ENCODE peak calls at places on chromosomes 12 and 14, in six cellular contexts. One of them, this sample, is unnamed.

GRCh38 chr12:68831272-68831671 is 23.3 kb downstream of the MDM2 start:
- DNase-seq in breast epithelium: no peak
- DNase-seq in HCT116: no peak
- DNase-seq in IMR-90: no peak
- DNase-seq in A549: no peak
- DNase-seq in prostate gland: no peak
- DNase-seq in this sample: no peak

GRCh38 chr14:77037886-77038511 is 9.5 kb upstream of the IRF2BPL start:
- DNase-seq in IMR-90: no peak
- DNase-seq in prostate gland: no peak
- DNase-seq in breast epithelium: no peak
- DNase-seq in HCT116: no peak
- DNase-seq in A549: no peak
- DNase-seq in this sample: no peak

GRCh38 chr12:88904705-88905104 is 324.4 kb upstream of the KITLG start:
- DNase-seq in A549: no peak
- DNase-seq in HCT116: no peak
- DNase-seq in breast epithelium: no peak
- DNase-seq in IMR-90: no peak
- DNase-seq in prostate gland: peak; percentile 7
- DNase-seq in this sample: no peak

GRCh38 chr14:54570651-54571415 is 3.9 kb downstream of the SAMD4A start:
- DNase-seq in breast epithelium: no peak
- DNase-seq in IMR-90: peak; percentile 95
- DNase-seq in HCT116: no peak
- DNase-seq in prostate gland: no peak
- DNase-seq in A549: no peak
- DNase-seq in this sample: no peak

GRCh38 chr14:104886690-104887622 is 21.9 kb downstream of the CEP170B start:
- DNase-seq in A549: no peak
- DNase-seq in HCT116: no peak
- DNase-seq in IMR-90: no peak
- DNase-seq in breast epithelium: peak; percentile 47
- DNase-seq in prostate gland: no peak
- DNase-seq in this sample: no peak

GRCh38 chr14:89660183-89660582 is 243.2 kb upstream of the FOXN3 start:
- DNase-seq in prostate gland: no peak
- DNase-seq in A549: no peak
- DNase-seq in HCT116: no peak
- DNase-seq in breast epithelium: no peak
- DNase-seq in IMR-90: peak; percentile 84
- DNase-seq in this sample: no peak

GRCh38 chr12:52155048-52155868 is 36.6 kb downstream of the KRT80 start:
- DNase-seq in HCT116: no peak
- DNase-seq in A549: no peak
- DNase-seq in prostate gland: peak; percentile 69
- DNase-seq in IMR-90: no peak
- DNase-seq in breast epithelium: no peak
- DNase-seq in this sample: no peak

GRCh38 chr14:68127166-68127565 is 307.6 kb downstream of the RAD51B start:
- DNase-seq in HCT116: no peak
- DNase-seq in prostate gland: no peak
- DNase-seq in breast epithelium: no peak
- DNase-seq in A549: no peak
- DNase-seq in IMR-90: no peak
- DNase-seq in this sample: no peak

GRCh38 chr14:22887260-22887989 is 4.4 kb downstream of the REM2 start:
- DNase-seq in prostate gland: peak; percentile 82
- DNase-seq in A549: peak; percentile 67
- DNase-seq in HCT116: peak; percentile 92
- DNase-seq in breast epithelium: no peak
- DNase-seq in IMR-90: peak; percentile 75
- DNase-seq in this sample: peak; percentile 50

DNA sequence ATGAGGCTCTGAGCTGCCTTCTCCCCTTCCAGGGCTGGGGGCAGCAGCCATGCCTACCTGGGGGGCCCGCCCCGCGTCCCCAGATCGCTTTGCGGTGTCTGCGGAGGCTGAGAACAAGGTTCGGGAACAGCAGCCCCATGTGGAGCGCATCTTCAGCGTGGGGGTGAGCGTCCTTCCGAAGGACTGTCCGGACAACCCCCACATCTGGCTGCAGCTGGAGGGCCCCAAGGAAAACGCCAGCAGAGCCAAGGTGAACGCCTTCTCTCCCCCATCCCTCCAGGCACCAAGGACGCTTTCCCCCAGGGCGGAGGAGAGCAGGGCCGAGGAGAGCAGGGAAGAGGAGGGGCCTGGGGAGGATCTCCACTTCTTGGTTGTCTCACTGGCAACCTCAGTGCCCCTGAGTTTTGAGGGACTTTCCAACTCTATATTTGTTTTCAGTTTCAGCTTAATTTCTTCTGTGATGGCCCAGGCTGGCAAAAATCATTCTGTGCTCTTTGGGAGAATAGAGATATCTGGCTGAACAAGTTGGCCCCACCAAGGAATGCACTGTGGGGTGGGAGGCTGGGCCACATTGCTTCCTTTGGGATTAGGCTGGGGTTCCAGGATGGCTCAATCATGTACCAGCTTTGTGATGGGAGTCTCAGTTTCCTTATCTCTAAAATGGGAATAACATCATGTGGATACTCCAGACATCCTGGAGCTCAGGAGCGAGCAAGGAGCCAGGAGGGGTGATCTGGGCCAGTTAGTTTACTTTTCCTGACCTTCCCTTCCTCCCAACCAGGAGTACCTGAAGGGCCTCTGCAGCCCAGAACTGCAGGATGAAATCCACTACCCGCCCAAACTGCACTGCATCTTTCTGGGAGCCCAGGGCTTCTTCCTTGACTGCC is 1.2 kb downstream of the KHNYN start:
- DNase-seq in A549: no peak
- DNase-seq in HCT116: no peak
- DNase-seq in prostate gland: no peak
- DNase-seq in breast epithelium: no peak
- DNase-seq in IMR-90: peak; percentile 59
- DNase-seq in this sample: no peak
- TF ChIP-seq POLR2A in A549: no peak
- TF ChIP-seq POLR2A in HCT116: no peak
- TF ChIP-seq POLR2A in prostate gland: no peak
- TF ChIP-seq POLR2A in breast epithelium: no peak
- TF ChIP-seq POLR2A in IMR-90: no peak
- TF ChIP-seq POLR2A in this sample: no peak

GRCh38 chr14:52703664-52704063 is 3.3 kb upstream of the PSMC6 start:
- DNase-seq in prostate gland: no peak
- DNase-seq in A549: no peak
- DNase-seq in breast epithelium: no peak
- DNase-seq in HCT116: no peak
- DNase-seq in IMR-90: no peak
- DNase-seq in this sample: no peak
- H3K4me3 ChIP-seq in prostate gland: no peak overlapping the region
- H3K4me3 ChIP-seq in A549: no peak overlapping the region
- H3K4me3 ChIP-seq in breast epithelium: no peak overlapping the region
- H3K4me3 ChIP-seq in HCT116: no peak overlapping the region
- H3K4me3 ChIP-seq in IMR-90: no peak overlapping the region
- H3K4me3 ChIP-seq in this sample: no peak overlapping the region

GRCh38 chr12:27873010-27873409 is 93.0 kb upstream of the MANSC4 start:
- DNase-seq in prostate gland: no peak
- DNase-seq in A549: no peak
- DNase-seq in HCT116: no peak
- DNase-seq in breast epithelium: no peak
- DNase-seq in IMR-90: no peak
- DNase-seq in this sample: no peak

GRCh38 chr12:27870939-27871338 is 90.9 kb upstream of the MANSC4 start:
- DNase-seq in IMR-90: peak; percentile 90
- DNase-seq in A549: no peak
- DNase-seq in breast epithelium: no peak
- DNase-seq in prostate gland: no peak
- DNase-seq in HCT116: no peak
- DNase-seq in this sample: no peak

GRCh38 chr12:27866382-27867101 is 86.5 kb upstream of the MANSC4 start:
- DNase-seq in breast epithelium: no peak
- DNase-seq in IMR-90: peak; percentile 70
- DNase-seq in A549: no peak
- DNase-seq in HCT116: no peak
- DNase-seq in prostate gland: no peak
- DNase-seq in this sample: no peak

GRCh38 chr12:27868165-27868564 is 88.1 kb upstream of the MANSC4 start:
- DNase-seq in prostate gland: no peak
- DNase-seq in IMR-90: peak; percentile 93
- DNase-seq in breast epithelium: no peak
- DNase-seq in HCT116: no peak
- DNase-seq in A549: no peak
- DNase-seq in this sample: no peak

GRCh38 chr12:27869567-27869966 is 89.5 kb upstream of the MANSC4 start:
- DNase-seq in A549: no peak
- DNase-seq in HCT116: no peak
- DNase-seq in IMR-90: no peak
- DNase-seq in breast epithelium: no peak
- DNase-seq in prostate gland: no peak
- DNase-seq in this sample: no peak
- TF ChIP-seq CTCF in A549: no peak
- TF ChIP-seq CTCF in HCT116: no peak
- TF ChIP-seq CTCF in IMR-90: no peak
- TF ChIP-seq CTCF in breast epithelium: no peak
- TF ChIP-seq CTCF in prostate gland: no peak
- TF ChIP-seq CTCF in this sample: no peak

GRCh38 chr12:107394693-107395092 is 290.9 kb upstream of the PWP1 start:
- DNase-seq in A549: no peak
- DNase-seq in breast epithelium: no peak
- DNase-seq in prostate gland: no peak
- DNase-seq in IMR-90: no peak
- DNase-seq in HCT116: no peak
- DNase-seq in this sample: no peak
- TF ChIP-seq POLR2A in A549: no peak
- TF ChIP-seq POLR2A in breast epithelium: no peak
- TF ChIP-seq POLR2A in prostate gland: no peak
- TF ChIP-seq POLR2A in IMR-90: no peak
- TF ChIP-seq POLR2A in HCT116: no peak
- TF ChIP-seq POLR2A in this sample: no peak

GRCh38 chr14:100030441-100031153 is 34.6 kb upstream of the EVL start:
- DNase-seq in A549: peak; percentile 25
- DNase-seq in breast epithelium: no peak
- DNase-seq in HCT116: no peak
- DNase-seq in prostate gland: no peak
- DNase-seq in IMR-90: peak; percentile 95
- DNase-seq in this sample: no peak

GRCh38 chr14:100032749-100033148 is 32.5 kb upstream of the EVL start:
- DNase-seq in breast epithelium: no peak
- DNase-seq in HCT116: no peak
- DNase-seq in A549: no peak
- DNase-seq in prostate gland: no peak
- DNase-seq in IMR-90: no peak
- DNase-seq in this sample: no peak

GRCh38 chr14:100028990-100029677 is 36.1 kb upstream of the EVL start:
- DNase-seq in IMR-90: peak; percentile 74
- DNase-seq in prostate gland: no peak
- DNase-seq in A549: peak; percentile 35
- DNase-seq in HCT116: no peak
- DNase-seq in breast epithelium: no peak
- DNase-seq in this sample: no peak

GRCh38 chr14:100033347-100034052 is 31.7 kb upstream of the EVL start:
- DNase-seq in HCT116: no peak
- DNase-seq in prostate gland: no peak
- DNase-seq in A549: no peak
- DNase-seq in IMR-90: no peak
- DNase-seq in breast epithelium: no peak
- DNase-seq in this sample: no peak

GRCh38 chr14:100031506-100032281 is 33.5 kb upstream of the EVL start:
- DNase-seq in prostate gland: peak; percentile 60
- DNase-seq in IMR-90: peak; percentile 99
- DNase-seq in A549: peak; percentile 96
- DNase-seq in HCT116: peak; percentile 71
- DNase-seq in breast epithelium: no peak
- DNase-seq in this sample: no peak
- H3K4me3 ChIP-seq in prostate gland: no peak overlapping the region
- H3K4me3 ChIP-seq in IMR-90: peak overlapping the region; percentile 48
- H3K4me3 ChIP-seq in A549: peak overlapping the region; percentile 41
- H3K4me3 ChIP-seq in HCT116: peak overlapping the region; percentile 37
- H3K4me3 ChIP-seq in breast epithelium: peak overlapping the region; percentile 56
- H3K4me3 ChIP-seq in this sample: no peak overlapping the region

GRCh38 chr12:56866493-56866892 is 67.7 kb downstream of the SDR9C7 start:
- DNase-seq in IMR-90: no peak
- DNase-seq in breast epithelium: no peak
- DNase-seq in prostate gland: no peak
- DNase-seq in HCT116: no peak
- DNase-seq in A549: no peak
- DNase-seq in this sample: no peak
- TF ChIP-seq CTCF in IMR-90: no peak
- TF ChIP-seq CTCF in breast epithelium: no peak
- TF ChIP-seq CTCF in prostate gland: no peak
- TF ChIP-seq CTCF in HCT116: no peak
- TF ChIP-seq CTCF in A549: no peak
- TF ChIP-seq CTCF in this sample: no peak

DNA sequence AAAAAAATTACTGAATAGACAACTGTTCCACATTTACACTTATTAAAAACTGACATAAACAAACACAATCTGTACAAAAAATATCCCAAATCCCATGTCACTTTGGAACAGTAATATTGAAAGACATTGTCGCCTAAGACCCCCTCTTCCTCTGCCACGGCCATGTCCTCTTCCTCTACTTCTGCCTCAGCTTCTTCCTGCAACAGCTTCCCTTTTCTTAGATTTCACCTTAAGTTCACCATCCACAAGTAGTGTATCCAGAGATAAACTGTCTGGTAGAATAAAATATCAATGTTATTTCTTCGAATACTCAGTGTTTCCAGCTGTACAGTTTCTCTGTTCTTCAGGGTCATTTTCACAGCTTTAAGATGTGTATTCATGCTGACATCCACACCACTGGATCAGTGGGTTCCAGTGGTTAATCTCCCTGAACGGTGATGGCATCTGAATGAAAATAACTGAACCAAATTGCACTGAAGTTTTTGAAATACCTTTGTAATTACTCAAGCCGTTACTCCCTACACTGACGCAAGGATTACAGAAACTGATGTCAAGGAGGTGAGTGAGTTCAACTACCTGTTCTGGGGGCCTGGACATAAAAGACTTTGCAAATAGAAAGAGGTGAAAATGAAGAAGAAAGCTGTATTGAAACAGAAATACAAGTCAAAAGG is 208.5 kb downstream of the C12orf50 start:
- DNase-seq in IMR-90: peak; percentile 74
- DNase-seq in prostate gland: no peak
- DNase-seq in HCT116: peak; percentile 64
- DNase-seq in A549: no peak
- DNase-seq in breast epithelium: no peak
- DNase-seq in this sample: no peak
- TF ChIP-seq POLR2A in IMR-90: no peak
- TF ChIP-seq POLR2A in prostate gland: no peak
- TF ChIP-seq POLR2A in HCT116: no peak
- TF ChIP-seq POLR2A in A549: no peak
- TF ChIP-seq POLR2A in breast epithelium: no peak
- TF ChIP-seq POLR2A in this sample: no peak